ENCODE peak calls at places on chromosome 4, in eight cellular contexts. R is Panc1, V is HCT116, K is upper lobe of left lung, I is K562, X is GM23338, W is GM12878, C is HepG2. H is an unnamed sample.

GRCh38 chr4:6804082-6804752 is 21.7 kb downstream of the KIAA0232 start:
- ATAC-seq in C (no peak), X (no peak), V (no peak), W (no peak), R (no peak), I (no peak), K (no peak), H (no peak)

GRCh38 chr4:55491486-55491885 is 55.2 kb downstream of the CLOCK start:
- ATAC-seq in C (no peak), X (no peak), R (no peak), K (no peak), I (no peak), W (no peak), V (no peak), H (no peak)

GRCh38 chr4:54908744-54909143 is 216.7 kb downstream of the KDR start:
- ATAC-seq in C (no peak), R (no peak), K (no peak), V (no peak), W (no peak), I (no peak), X (no peak), H (no peak)

GRCh38 chr4:10694151-10694825 is 9.7 kb upstream of the CLNK start:
- ATAC-seq in R (peak), X (no peak), V (no peak), K (no peak), I (no peak), W (no peak), C (no peak), H (no peak)

GRCh38 chr4:138348055-138348454 is 105.9 kb upstream of the SLC7A11 start:
- ATAC-seq in W (peak), C (peak), I (no peak), X (no peak), V (peak), R (no peak), K (no peak), H (no peak)

GRCh38 chr4:111991797-111992196 is 153.5 kb upstream of the FAM241A start:
- ATAC-seq in V (peak), W (peak), C (no peak), R (no peak), I (no peak), X (no peak), K (peak), H (peak)

GRCh38 chr4:84499065-84499982 is at the start of gene NKX6-1:
- ATAC-seq in C (no peak), R (peak), K (peak), W (no peak), V (peak), X (peak), I (peak), H (peak)

GRCh38 chr4:55075823-55076418 is 49.5 kb downstream of the KDR start:
- ATAC-seq in W (no peak), K (no peak), C (no peak), V (no peak), I (no peak), R (no peak), X (peak), H (no peak)

GRCh38 chr4:138263438-138263837 is 21.3 kb upstream of the SLC7A11 start:
- ATAC-seq in K (no peak), I (peak), W (no peak), C (peak), V (no peak), X (no peak), R (no peak), H (no peak)

GRCh38 chr4:33685939-33686338 is 2558.4 kb downstream of the ARAP2 start:
- ATAC-seq in C (no peak), X (no peak), R (no peak), W (no peak), I (no peak), K (no peak), V (no peak), H (no peak)

GRCh38 chr4:57018930-57019329 is 40.2 kb downstream of the POLR2B start:
- ATAC-seq in I (no peak), R (no peak), W (no peak), K (no peak), C (no peak), V (no peak), X (no peak), H (no peak)

GRCh38 chr4:119666653-119667091 is 38.1 kb upstream of the PDE5A start:
- ATAC-seq in R (no peak), W (no peak), X (no peak), V (no peak), I (no peak), C (no peak), K (no peak), H (no peak)

GRCh38 chr4:145788765-145789164 is 108.8 kb downstream of the C4orf51 start:
- ATAC-seq in X (no peak), C (no peak), R (no peak), K (no peak), I (no peak), W (no peak), V (no peak), H (no peak)

GRCh38 chr4:135354876-135355275 is 1153.3 kb upstream of the PABPC4L start:
- ATAC-seq in W (no peak), I (no peak), R (no peak), C (no peak), V (no peak), K (no peak), X (no peak), H (no peak)

GRCh38 chr4:109611045-109611616 is 51.1 kb downstream of the MCUB start:
- ATAC-seq in C (peak), I (no peak), K (no peak), X (no peak), V (no peak), R (no peak), W (no peak), H (no peak)

GRCh38 chr4:45370370-45370769 is 644.0 kb upstream of the GNPDA2 start:
- ATAC-seq in I (no peak), R (no peak), V (no peak), C (no peak), K (no peak), X (no peak), W (no peak), H (no peak)
- TF ChIP-seq POLR2AphosphoS5 in I (no peak), R (no peak), V (no peak), C (no peak), K (no peak), X (no peak), W (no peak), H (no peak)

GRCh38 chr4:74397748-74398426 is 32.9 kb downstream of the EREG start:
- ATAC-seq in I (peak), C (no peak), V (no peak), R (no peak), X (no peak), K (peak), W (peak), H (no peak)

GRCh38 chr4:74391890-74392478 is 27.0 kb downstream of the EREG start:
- ATAC-seq in I (no peak), C (no peak), V (no peak), R (no peak), W (no peak), X (no peak), K (no peak), H (no peak)

GRCh38 chr4:74391346-74391745 is 26.4 kb downstream of the EREG start:
- ATAC-seq in X (no peak), K (no peak), R (no peak), C (no peak), I (no peak), V (no peak), W (no peak), H (no peak)

GRCh38 chr4:74395633-74396032 is 30.7 kb downstream of the EREG start:
- ATAC-seq in K (no peak), X (no peak), W (no peak), R (no peak), V (no peak), I (no peak), C (no peak), H (no peak)

GRCh38 chr4:74394476-74395136 is 29.7 kb downstream of the EREG start:
- ATAC-seq in I (peak), K (no peak), W (no peak), V (peak), X (no peak), C (no peak), R (no peak), H (no peak)
- H3K27ac ChIP-seq in I (peak), K (no peak), W (no peak), V (peak), X (no peak), C (no peak), R (no peak), H (no peak)

GRCh38 chr4:95045429-95045828 is 287.7 kb downstream of the BMPR1B start:
- ATAC-seq in V (no peak), I (no peak), X (no peak), W (no peak), R (no peak), K (no peak), C (no peak), H (no peak)

GRCh38 chr4:95049838-95050237 is 292.1 kb downstream of the BMPR1B start:
- ATAC-seq in X (no peak), I (no peak), K (no peak), R (no peak), C (no peak), V (no peak), W (no peak), H (no peak)

GRCh38 chr4:95051689-95052026 is 293.9 kb downstream of the BMPR1B start:
- ATAC-seq in V (no peak), R (no peak), X (no peak), W (no peak), K (no peak), C (no peak), I (no peak), H (no peak)

GRCh38 chr4:95048296-95048695 is 290.5 kb downstream of the BMPR1B start:
- ATAC-seq in X (no peak), K (no peak), V (no peak), I (no peak), C (no peak), R (no peak), W (no peak), H (no peak)

DNA sequence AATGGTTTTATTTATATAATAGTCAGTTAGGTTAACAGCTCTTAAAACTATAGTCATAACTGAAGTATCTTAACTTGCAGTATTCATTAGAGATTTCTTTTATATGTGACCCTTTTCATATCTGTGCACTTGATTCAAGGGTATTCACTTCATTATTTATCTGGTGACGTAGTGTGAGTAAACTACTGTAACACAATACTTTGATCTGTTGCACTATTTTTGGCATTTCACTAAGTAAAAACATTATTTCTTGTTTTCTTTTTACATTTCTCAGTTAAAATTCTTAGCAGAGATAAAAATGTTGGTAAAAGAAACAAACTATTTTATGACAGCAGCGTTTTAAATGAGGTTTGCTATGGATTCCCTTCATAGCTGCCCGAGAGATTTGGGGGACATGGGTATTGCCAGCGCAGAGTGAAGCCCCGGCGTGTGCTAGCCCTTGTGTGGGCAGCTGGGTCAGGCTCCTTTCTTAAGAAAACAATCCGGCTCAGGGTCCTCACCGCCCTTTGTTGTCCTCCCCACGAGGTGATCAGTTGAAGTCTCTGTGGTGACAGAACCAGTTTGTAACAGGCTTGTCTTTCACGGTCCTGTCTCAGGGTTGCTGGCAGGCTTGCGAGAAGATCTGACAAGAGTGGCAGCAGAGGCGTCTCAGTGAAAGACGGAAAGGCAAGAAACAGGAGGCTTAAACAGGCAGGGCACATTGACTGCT is 293.4 kb downstream of the BMPR1B start:
- ATAC-seq in R (no peak), I (no peak), K (no peak), C (no peak), W (no peak), V (no peak), X (peak), H (no peak)
- TF ChIP-seq POLR2AphosphoS5 in R (no peak), I (no peak), K (no peak), C (no peak), W (no peak), V (no peak), X (no peak), H (no peak)

GRCh38 chr4:40405194-40405593 is 70.1 kb downstream of the CHRNA9 start:
- ATAC-seq in C (peak), X (no peak), W (no peak), I (no peak), R (no peak), V (no peak), K (no peak), H (no peak)
- H3K27ac ChIP-seq in C (peak), X (no peak), W (no peak), I (no peak), R (no peak), V (no peak), K (peak), H (no peak)

GRCh38 chr4:113444386-113444785 is 317.2 kb downstream of the CAMK2D start:
- ATAC-seq in W (no peak), V (no peak), C (no peak), K (peak), R (no peak), I (no peak), X (no peak), H (peak)

GRCh38 chr4:113442821-113443220 is 318.7 kb downstream of the CAMK2D start:
- ATAC-seq in I (no peak), W (no peak), K (no peak), C (no peak), V (no peak), X (no peak), R (no peak), H (no peak)

GRCh38 chr4:113447061-113447460 is 314.5 kb downstream of the CAMK2D start:
- ATAC-seq in I (no peak), C (no peak), V (no peak), R (no peak), K (no peak), X (no peak), W (no peak), H (no peak)

GRCh38 chr4:113446019-113446418 is 315.5 kb downstream of the CAMK2D start:
- ATAC-seq in K (peak), V (peak), I (no peak), X (no peak), W (peak), C (no peak), R (peak), H (no peak)

GRCh38 chr4:113445286-113445685 is 316.3 kb downstream of the CAMK2D start:
- ATAC-seq in I (no peak), X (no peak), W (no peak), C (no peak), V (peak), K (peak), R (peak), H (peak)
- TF ChIP-seq POLR2AphosphoS5 in I (no peak), X (no peak), W (no peak), C (no peak), V (peak), K (peak), R (no peak), H (peak)

GRCh38 chr4:104906274-104906673 is 240.4 kb upstream of the TET2 start:
- ATAC-seq in I (no peak), R (no peak), X (no peak), W (no peak), K (no peak), C (no peak), V (no peak), H (no peak)
- H3K27ac ChIP-seq in I (no peak), R (no peak), X (no peak), W (no peak), K (no peak), C (no peak), V (no peak), H (no peak)